ENCODE peak calls at places on chromosomes 3 and 15, in six cellular contexts. One of them, this sample, is unnamed.

GRCh38 chr3:124386006-124386405 is 344.2 kb upstream of the UMPS start:
- DNase-seq in cardiac muscle cell: no peak
- DNase-seq in HTR-8/SVneo: no peak
- DNase-seq in AG10803: no peak
- DNase-seq in T-cell: no peak
- DNase-seq in endothelial cell: no peak
- DNase-seq in this sample: no peak

GRCh38 chr15:78069630-78070029 is 7.9 kb downstream of the TBC1D2B start:
- DNase-seq in cardiac muscle cell: no peak
- DNase-seq in T-cell: no peak
- DNase-seq in endothelial cell: no peak
- DNase-seq in HTR-8/SVneo: no peak
- DNase-seq in AG10803: no peak
- DNase-seq in this sample: no peak

GRCh38 chr3:134640872-134641470 is 9.9 kb downstream of the KY start:
- DNase-seq in T-cell: no peak
- DNase-seq in AG10803: peak
- DNase-seq in cardiac muscle cell: peak
- DNase-seq in endothelial cell: peak
- DNase-seq in HTR-8/SVneo: peak
- DNase-seq in this sample: peak

GRCh38 chr3:43180027-43180426 is 74.1 kb upstream of the POMGNT2 start:
- DNase-seq in HTR-8/SVneo: peak
- DNase-seq in T-cell: peak
- DNase-seq in AG10803: peak
- DNase-seq in endothelial cell: no peak
- DNase-seq in cardiac muscle cell: peak
- DNase-seq in this sample: no peak

GRCh38 chr3:103794656-103795055 is 1359.8 kb downstream of the ZPLD1 start:
- DNase-seq in AG10803: no peak
- DNase-seq in endothelial cell: no peak
- DNase-seq in T-cell: no peak
- DNase-seq in cardiac muscle cell: no peak
- DNase-seq in HTR-8/SVneo: peak
- DNase-seq in this sample: no peak

GRCh38 chr3:51539291-51539891 is 872 bp downstream of the RAD54L2 start:
- DNase-seq in cardiac muscle cell: peak
- DNase-seq in endothelial cell: peak
- DNase-seq in HTR-8/SVneo: peak
- DNase-seq in T-cell: no peak
- DNase-seq in AG10803: peak
- DNase-seq in this sample: no peak

GRCh38 chr15:88657326-88658069 is 18.7 kb downstream of the ISG20 start:
- DNase-seq in cardiac muscle cell: peak
- DNase-seq in T-cell: no peak
- DNase-seq in AG10803: peak
- DNase-seq in endothelial cell: peak
- DNase-seq in HTR-8/SVneo: peak
- DNase-seq in this sample: peak

GRCh38 chr15:31263751-31264533 is 62.7 kb upstream of the KLF13 start:
- DNase-seq in HTR-8/SVneo: no peak
- DNase-seq in cardiac muscle cell: no peak
- DNase-seq in T-cell: peak
- DNase-seq in AG10803: no peak
- DNase-seq in endothelial cell: no peak
- DNase-seq in this sample: no peak

GRCh38 chr3:33746412-33747116 is 28.5 kb upstream of the CLASP2 start:
- DNase-seq in T-cell: no peak
- DNase-seq in cardiac muscle cell: no peak
- DNase-seq in AG10803: no peak
- DNase-seq in HTR-8/SVneo: no peak
- DNase-seq in endothelial cell: no peak
- DNase-seq in this sample: no peak

GRCh38 chr3:32126305-32127015 is 20.0 kb downstream of the GPD1L start:
- DNase-seq in HTR-8/SVneo: no peak
- DNase-seq in endothelial cell: no peak
- DNase-seq in cardiac muscle cell: no peak
- DNase-seq in AG10803: no peak
- DNase-seq in T-cell: no peak
- DNase-seq in this sample: no peak

GRCh38 chr3:170155604-170156003 is 25.9 kb downstream of the PHC3 start:
- DNase-seq in T-cell: no peak
- DNase-seq in endothelial cell: no peak
- DNase-seq in cardiac muscle cell: no peak
- DNase-seq in HTR-8/SVneo: no peak
- DNase-seq in AG10803: no peak
- DNase-seq in this sample: no peak

GRCh38 chr15:70035719-70036077 is 62.0 kb downstream of the TLE3 start:
- DNase-seq in HTR-8/SVneo: no peak
- DNase-seq in endothelial cell: no peak
- DNase-seq in cardiac muscle cell: no peak
- DNase-seq in AG10803: no peak
- DNase-seq in T-cell: no peak
- DNase-seq in this sample: no peak

GRCh38 chr15:90264649-90265048 is 823 bp upstream of the NGRN start:
- DNase-seq in HTR-8/SVneo: no peak
- DNase-seq in T-cell: no peak
- DNase-seq in cardiac muscle cell: no peak
- DNase-seq in AG10803: no peak
- DNase-seq in endothelial cell: no peak
- DNase-seq in this sample: no peak

GRCh38 chr15:88794001-88794400 is 9.2 kb upstream of the ACAN start:
- DNase-seq in HTR-8/SVneo: no peak
- DNase-seq in cardiac muscle cell: no peak
- DNase-seq in endothelial cell: no peak
- DNase-seq in T-cell: no peak
- DNase-seq in AG10803: no peak
- DNase-seq in this sample: no peak

GRCh38 chr3:39346785-39347585 is 17.5 kb downstream of the CCR8 start:
- DNase-seq in T-cell: no peak
- DNase-seq in endothelial cell: no peak
- DNase-seq in cardiac muscle cell: no peak
- DNase-seq in HTR-8/SVneo: no peak
- DNase-seq in AG10803: no peak
- DNase-seq in this sample: no peak

GRCh38 chr15:74040115-74040850 is 42.1 kb downstream of the GOLGA6A start:
- DNase-seq in HTR-8/SVneo: peak
- DNase-seq in endothelial cell: no peak
- DNase-seq in AG10803: peak
- DNase-seq in cardiac muscle cell: peak
- DNase-seq in T-cell: no peak
- DNase-seq in this sample: no peak

GRCh38 chr3:187015903-187016638 is 85.7 kb downstream of the ST6GAL1 start:
- DNase-seq in HTR-8/SVneo: no peak
- DNase-seq in cardiac muscle cell: no peak
- DNase-seq in T-cell: no peak
- DNase-seq in AG10803: no peak
- DNase-seq in endothelial cell: no peak
- DNase-seq in this sample: no peak

GRCh38 chr3:119604878-119605277 is 7.2 kb downstream of the PLA1A start:
- DNase-seq in HTR-8/SVneo: no peak
- DNase-seq in AG10803: peak
- DNase-seq in T-cell: no peak
- DNase-seq in cardiac muscle cell: peak
- DNase-seq in endothelial cell: no peak
- DNase-seq in this sample: no peak

GRCh38 chr3:69143605-69144004 is 21.2 kb upstream of the LMOD3 start:
- DNase-seq in cardiac muscle cell: no peak
- DNase-seq in AG10803: peak
- DNase-seq in HTR-8/SVneo: no peak
- DNase-seq in T-cell: no peak
- DNase-seq in endothelial cell: no peak
- DNase-seq in this sample: no peak

GRCh38 chr3:172307143-172307560 is 141.1 kb downstream of the GHSR start:
- DNase-seq in endothelial cell: no peak
- DNase-seq in T-cell: no peak
- DNase-seq in AG10803: no peak
- DNase-seq in HTR-8/SVneo: peak
- DNase-seq in cardiac muscle cell: peak
- DNase-seq in this sample: no peak

GRCh38 chr3:193975072-193975535 is 160.8 kb upstream of the HES1 start:
- DNase-seq in HTR-8/SVneo: no peak
- DNase-seq in T-cell: no peak
- DNase-seq in endothelial cell: peak
- DNase-seq in AG10803: no peak
- DNase-seq in cardiac muscle cell: no peak
- DNase-seq in this sample: peak

GRCh38 chr15:65730560-65731172 is 61.4 kb downstream of the DENND4A start:
- DNase-seq in cardiac muscle cell: peak
- DNase-seq in endothelial cell: no peak
- DNase-seq in AG10803: peak
- DNase-seq in HTR-8/SVneo: no peak
- DNase-seq in T-cell: no peak
- DNase-seq in this sample: no peak

GRCh38 chr15:77475898-77476297 is 55.2 kb downstream of the HMG20A start:
- DNase-seq in T-cell: no peak
- DNase-seq in endothelial cell: no peak
- DNase-seq in AG10803: no peak
- DNase-seq in cardiac muscle cell: no peak
- DNase-seq in HTR-8/SVneo: no peak
- DNase-seq in this sample: no peak

GRCh38 chr15:29377141-29377540 is 107.5 kb upstream of the NSMCE3 start:
- DNase-seq in AG10803: no peak
- DNase-seq in T-cell: no peak
- DNase-seq in cardiac muscle cell: no peak
- DNase-seq in HTR-8/SVneo: no peak
- DNase-seq in endothelial cell: no peak
- DNase-seq in this sample: no peak

GRCh38 chr15:65576669-65577068 is 34.3 kb downstream of the INTS14 start:
- DNase-seq in cardiac muscle cell: peak
- DNase-seq in endothelial cell: no peak
- DNase-seq in HTR-8/SVneo: peak
- DNase-seq in T-cell: no peak
- DNase-seq in AG10803: peak
- DNase-seq in this sample: no peak

GRCh38 chr3:50185230-50185629 is 6.2 kb upstream of the GNAT1 start:
- DNase-seq in AG10803: no peak
- DNase-seq in endothelial cell: no peak
- DNase-seq in cardiac muscle cell: no peak
- DNase-seq in HTR-8/SVneo: no peak
- DNase-seq in T-cell: no peak
- DNase-seq in this sample: no peak

GRCh38 chr3:187256217-187256616 is 35.3 kb downstream of the MASP1 start:
- DNase-seq in T-cell: no peak
- DNase-seq in cardiac muscle cell: no peak
- DNase-seq in HTR-8/SVneo: no peak
- DNase-seq in endothelial cell: no peak
- DNase-seq in AG10803: no peak
- DNase-seq in this sample: no peak

GRCh38 chr3:16251316-16252085 is 13.2 kb downstream of the DPH3 start:
- DNase-seq in HTR-8/SVneo: no peak
- DNase-seq in endothelial cell: no peak
- DNase-seq in AG10803: no peak
- DNase-seq in T-cell: no peak
- DNase-seq in cardiac muscle cell: no peak
- DNase-seq in this sample: no peak

GRCh38 chr15:38129531-38130199 is 123.0 kb upstream of the SPRED1 start:
- DNase-seq in endothelial cell: no peak
- DNase-seq in AG10803: peak
- DNase-seq in T-cell: no peak
- DNase-seq in HTR-8/SVneo: peak
- DNase-seq in cardiac muscle cell: peak
- DNase-seq in this sample: peak

GRCh38 chr15:68224546-68225250 is 4.8 kb downstream of the CLN6 start:
- DNase-seq in T-cell: no peak
- DNase-seq in endothelial cell: no peak
- DNase-seq in HTR-8/SVneo: no peak
- DNase-seq in cardiac muscle cell: no peak
- DNase-seq in AG10803: no peak
- DNase-seq in this sample: no peak

GRCh38 chr3:196966526-196967401 is 1.9 kb downstream of the PIGZ start:
- DNase-seq in cardiac muscle cell: peak
- DNase-seq in endothelial cell: no peak
- DNase-seq in AG10803: no peak
- DNase-seq in T-cell: no peak
- DNase-seq in HTR-8/SVneo: no peak
- DNase-seq in this sample: peak